ENCODE peak calls at places on chromosomes 7 and 10, in nine cellular contexts. C is IMR-90, O is fibroblast of the aortic adventitia, V is HCT116, Y is GM12878, E is brain microvascular endothelial cell, F is fibroblast of lung, R is kidney epithelial cell, G is AG04450. M is an unnamed sample.

GRCh38 chr7:105285118-105285874 is 103.4 kb downstream of the SRPK2 start:
- DNase-seq in O (no peak), F (no peak), Y (no peak), V (no peak), C (no peak), R (no peak), E (no peak), G (no peak), M (no peak)

GRCh38 chr10:119769886-119770285 is 44.0 kb downstream of the INPP5F start:
- DNase-seq in C (peak), V (no peak), E (peak), Y (no peak), G (no peak), R (no peak), F (peak), O (peak), M (no peak)

GRCh38 chr10:57338823-57339558 is 928.7 kb downstream of the IPMK start:
- DNase-seq in F (peak), G (no peak), V (no peak), E (peak), Y (peak), R (no peak), O (peak), C (peak), M (peak)

GRCh38 chr10:12785338-12785934 is 216.1 kb downstream of the CCDC3 start:
- DNase-seq in Y (no peak), E (no peak), R (no peak), V (no peak), O (no peak), F (no peak), G (no peak), C (no peak), M (no peak)

GRCh38 chr10:90986870-90987269 is 66.0 kb upstream of the ANKRD1 start:
- DNase-seq in G (no peak), O (no peak), F (no peak), E (no peak), V (no peak), C (no peak), R (no peak), Y (no peak), M (no peak)

GRCh38 chr7:136868496-136869005 is at the start of gene CHRM2:
- DNase-seq in R (no peak), O (peak), F (peak), G (peak), V (no peak), Y (no peak), E (no peak), C (peak), M (no peak)

GRCh38 chr7:48035301-48035966 is at the start of gene C7orf57:
- DNase-seq in E (peak), G (peak), R (peak), O (peak), V (peak), Y (no peak), F (peak), C (peak), M (peak)

GRCh38 chr7:35519971-35520809 is 174.7 kb downstream of the HERPUD2 start:
- DNase-seq in Y (peak), E (peak), R (peak), C (peak), F (peak), G (peak), V (peak), O (peak), M (no peak)

GRCh38 chr7:63008366-63008765 is 990.3 kb upstream of the ZNF722 start:
- DNase-seq in G (no peak), C (no peak), V (no peak), O (no peak), Y (no peak), E (no peak), R (no peak), F (no peak), M (no peak)

GRCh38 chr10:74766501-74766900 is 59.9 kb upstream of the KAT6B start:
- DNase-seq in E (no peak), C (no peak), G (no peak), F (peak), V (no peak), R (no peak), Y (no peak), O (no peak), M (no peak)

GRCh38 chr10:82591421-82591820 is 716.4 kb downstream of the NRG3 start:
- DNase-seq in R (no peak), C (no peak), E (no peak), O (no peak), F (no peak), Y (no peak), G (no peak), V (no peak), M (no peak)

GRCh38 chr7:111364413-111364812 is 197.9 kb downstream of the IMMP2L start:
- DNase-seq in V (no peak), C (peak), E (peak), R (no peak), G (peak), F (peak), Y (no peak), O (peak), M (no peak)

GRCh38 chr7:44240983-44241510 is 40.3 kb downstream of the YKT6 start:
- DNase-seq in R (peak), C (peak), Y (peak), E (peak), F (peak), V (peak), O (peak), G (peak), M (peak)

GRCh38 chr10:68099736-68100135 is 9.6 kb upstream of the MYPN start:
- DNase-seq in E (peak), V (no peak), F (peak), Y (no peak), C (peak), G (no peak), R (no peak), O (peak), M (no peak)

GRCh38 chr10:35606423-35606822 is 1.3 kb downstream of the GJD4 start:
- DNase-seq in G (no peak), E (no peak), O (peak), F (peak), R (no peak), C (peak), Y (no peak), V (no peak), M (no peak)

GRCh38 chr7:3153118-3153517 is 109.5 kb upstream of the CARD11 start:
- DNase-seq in R (no peak), E (no peak), O (no peak), C (no peak), V (no peak), F (no peak), G (no peak), Y (no peak), M (no peak)

GRCh38 chr10:80429521-80429966 is 21.2 kb downstream of the PRXL2A start:
- DNase-seq in G (no peak), R (no peak), C (no peak), V (peak), O (no peak), E (no peak), Y (no peak), F (no peak), M (no peak)

GRCh38 chr7:149310113-149310836 is 48.3 kb downstream of the ZNF783 start:
- DNase-seq in Y (peak), F (peak), E (peak), R (peak), V (peak), G (peak), O (peak), C (peak), M (peak)

GRCh38 chr7:112084506-112084905 is 121.7 kb downstream of the DOCK4 start:
- DNase-seq in E (peak), F (peak), Y (peak), C (peak), V (no peak), R (no peak), G (no peak), O (peak), M (peak)

GRCh38 chr10:112585960-112586359 is 138.9 kb downstream of the VTI1A start:
- DNase-seq in R (no peak), F (peak), C (no peak), G (no peak), O (peak), E (no peak), Y (no peak), V (no peak), M (no peak)

GRCh38 chr10:17023386-17024298 is 106.0 kb downstream of the CUBN start:
- DNase-seq in E (peak), G (peak), V (peak), R (peak), C (peak), F (peak), O (peak), Y (peak), M (peak)

GRCh38 chr7:2824678-2825461 is 19.2 kb downstream of the GNA12 start:
- DNase-seq in E (no peak), C (peak), Y (peak), R (no peak), V (no peak), F (peak), G (no peak), O (no peak), M (no peak)

GRCh38 chr10:96025566-96025965 is 17.8 kb upstream of the CCNJ start:
- DNase-seq in V (peak), O (no peak), Y (no peak), C (peak), F (no peak), R (no peak), G (no peak), E (peak), M (no peak)

GRCh38 chr7:100456561-100456957 is 7.5 kb downstream of the SPACDR start:
- DNase-seq in C (no peak), E (no peak), R (no peak), F (no peak), V (no peak), O (no peak), G (no peak), Y (no peak), M (no peak)
- TF ChIP-seq CTCF in C (peak), E (peak), R (peak), F (no peak), V (no peak), O (no peak), G (no peak), Y (no peak), M (no peak)

GRCh38 chr7:46363688-46364087 is 442.6 kb upstream of the IGFBP3 start:
- DNase-seq in V (no peak), O (no peak), G (no peak), E (no peak), C (no peak), F (no peak), Y (no peak), R (no peak), M (no peak)
- TF ChIP-seq CTCF in V (peak), O (peak), G (no peak), E (peak), C (no peak), F (peak), Y (no peak), R (no peak), M (no peak)

DNA sequence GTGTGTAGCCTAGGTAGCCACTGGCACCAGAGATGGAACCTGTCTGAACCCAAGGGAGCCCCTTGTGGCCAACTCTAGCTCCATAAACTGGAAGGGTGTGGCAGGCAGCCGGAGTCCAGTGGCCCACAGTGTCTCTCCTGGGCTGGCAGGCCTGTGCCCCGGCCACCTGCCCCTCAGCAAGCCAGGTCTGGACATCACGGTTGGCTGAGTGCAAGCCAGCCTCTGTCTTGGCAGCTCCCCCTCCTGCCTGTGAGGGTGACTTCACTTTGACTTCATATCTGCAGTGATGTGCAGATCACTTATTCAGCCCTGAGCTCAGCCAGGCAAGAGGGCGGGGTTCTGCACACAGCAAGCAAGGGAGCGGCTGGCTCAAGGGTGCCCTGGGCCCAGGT is 1.3 kb upstream of the RET start:
- DNase-seq in Y (no peak), V (peak), C (no peak), F (no peak), O (no peak), G (no peak), E (no peak), R (no peak), M (no peak)
- TF ChIP-seq CTCF in Y (no peak), V (peak), C (no peak), F (peak), O (no peak), G (no peak), E (peak), R (peak), M (no peak)

GRCh38 chr10:123408660-123409059 is 254.5 kb downstream of the BUB3 start:
- DNase-seq in C (no peak), E (no peak), Y (no peak), O (no peak), R (no peak), V (no peak), G (no peak), F (no peak), M (no peak)

GRCh38 chr10:123402656-123403055 is 248.5 kb downstream of the BUB3 start:
- DNase-seq in O (no peak), G (no peak), F (no peak), C (no peak), V (no peak), E (no peak), Y (peak), R (no peak), M (no peak)

GRCh38 chr10:123399276-123399839 is 245.2 kb downstream of the BUB3 start:
- DNase-seq in Y (no peak), V (no peak), C (no peak), R (no peak), F (no peak), O (no peak), E (no peak), G (no peak), M (no peak)

GRCh38 chr10:123402021-123402420 is 247.8 kb downstream of the BUB3 start:
- DNase-seq in C (no peak), O (no peak), E (no peak), F (no peak), V (no peak), G (no peak), R (no peak), Y (no peak), M (no peak)

GRCh38 chr10:123404357-123404756 is 250.2 kb downstream of the BUB3 start:
- DNase-seq in E (no peak), O (no peak), C (no peak), Y (no peak), R (no peak), V (no peak), F (no peak), G (no peak), M (no peak)
- TF ChIP-seq CTCF in E (no peak), O (no peak), C (no peak), Y (no peak), R (no peak), V (no peak), F (no peak), G (no peak), M (no peak)

DNA sequence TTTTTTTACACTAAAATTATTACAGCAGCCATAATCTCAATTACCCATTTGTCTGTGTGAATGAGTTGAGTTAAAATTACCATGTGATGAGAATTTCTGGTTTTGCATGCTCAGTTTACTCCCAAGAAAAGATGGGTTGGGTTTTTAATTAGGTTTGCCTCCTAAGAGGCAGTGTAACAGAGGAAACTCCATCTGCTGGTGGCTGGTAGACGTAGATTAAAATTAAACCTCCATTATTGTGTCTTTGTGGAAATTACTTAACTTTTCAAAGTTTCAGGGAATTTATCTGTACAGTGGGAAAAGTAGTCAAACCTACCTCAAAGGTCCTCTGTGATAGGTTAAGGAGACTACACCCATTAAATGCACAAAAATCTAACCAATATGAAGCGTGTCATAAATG is 954.2 kb downstream of the PCDH15 start:
- DNase-seq in Y (no peak), E (no peak), O (no peak), F (no peak), G (no peak), V (no peak), C (no peak), R (no peak), M (no peak)
- TF ChIP-seq CTCF in Y (no peak), E (peak), O (no peak), F (peak), G (peak), V (no peak), C (peak), R (peak), M (no peak)

GRCh38 chr7:25720427-25720826 is 431.6 kb upstream of the NFE2L3 start:
- DNase-seq in V (no peak), E (peak), R (no peak), C (peak), O (no peak), G (no peak), F (no peak), Y (no peak), M (no peak)
- TF ChIP-seq CTCF in V (peak), E (peak), R (peak), C (peak), O (peak), G (peak), F (peak), Y (peak), M (peak)

DNA sequence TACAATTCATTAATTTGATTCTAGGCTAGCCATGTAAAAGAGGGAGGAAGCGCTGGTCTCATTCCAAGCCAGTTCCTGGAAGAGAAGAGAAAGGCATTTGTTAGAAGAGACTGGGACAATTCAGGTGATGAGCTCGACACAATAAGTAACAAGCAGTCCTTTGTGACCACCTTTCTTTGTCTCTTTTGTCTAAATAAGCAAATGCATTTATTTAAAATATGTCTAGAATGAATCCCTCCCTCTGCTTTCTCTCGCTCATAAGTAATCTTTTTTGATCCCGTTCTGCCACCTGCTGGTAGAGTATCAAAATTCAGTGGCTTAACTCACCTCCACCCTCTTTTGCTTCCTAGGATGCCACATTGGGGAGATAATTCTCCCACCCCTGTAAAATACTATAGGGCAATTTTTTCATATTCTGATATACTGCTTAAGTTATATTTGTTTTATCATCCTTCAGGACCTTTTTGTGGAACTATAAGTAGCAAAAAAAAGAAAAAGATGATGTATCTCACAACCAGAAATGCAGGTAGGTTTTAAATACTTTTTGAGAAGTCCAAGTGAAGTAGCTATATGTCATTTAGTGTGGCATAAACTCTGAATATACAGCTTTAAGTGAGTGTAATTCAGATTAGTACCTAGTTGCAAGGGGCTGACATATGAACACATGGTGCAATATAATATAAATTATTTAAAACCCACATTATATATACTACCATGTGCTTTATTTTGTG is 91.5 kb downstream of the GSDME start:
- DNase-seq in F (peak), V (peak), C (peak), Y (peak), G (peak), E (peak), R (no peak), O (peak), M (no peak)
- TF ChIP-seq CTCF in F (peak), V (peak), C (peak), Y (peak), G (peak), E (peak), R (peak), O (peak), M (peak)

DNA sequence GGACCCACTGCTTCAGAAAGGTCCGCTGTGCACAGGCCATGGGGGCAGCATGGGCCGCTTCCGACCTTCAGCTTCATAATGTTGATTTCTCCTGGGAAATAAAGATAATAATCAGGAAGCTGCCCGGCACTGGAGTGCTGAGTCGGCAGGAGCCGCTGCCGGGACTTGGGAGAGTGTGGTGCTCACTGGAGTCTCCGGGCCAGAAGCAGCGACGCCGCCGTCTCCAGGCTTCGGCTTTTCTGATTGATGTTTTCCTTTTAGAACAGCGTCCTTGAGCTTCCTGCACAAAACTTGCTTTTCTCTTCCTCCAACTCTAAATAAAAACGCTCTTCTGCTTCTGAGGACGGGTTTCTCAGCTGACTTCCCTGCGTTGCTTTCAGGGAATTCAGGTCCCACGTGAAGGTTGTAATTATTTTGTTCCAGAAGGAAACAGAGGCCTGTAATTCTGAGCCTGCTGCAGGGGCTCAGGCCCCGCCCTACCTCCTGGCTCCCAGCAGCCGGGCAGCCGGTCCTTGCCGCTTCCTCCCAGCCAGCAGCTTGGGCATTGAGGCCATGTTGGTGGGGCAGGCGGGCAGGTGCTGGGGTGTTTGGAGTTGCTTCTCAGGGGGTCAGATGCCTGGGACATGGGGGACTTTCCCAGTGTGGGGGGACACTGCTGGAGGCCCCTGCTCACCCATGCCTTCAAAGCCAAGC is 14.7 kb downstream of the PWWP2B start:
- DNase-seq in C (peak), Y (no peak), V (no peak), R (no peak), G (no peak), O (no peak), F (peak), E (no peak), M (no peak)
- TF ChIP-seq CTCF in C (no peak), Y (no peak), V (no peak), R (no peak), G (peak), O (no peak), F (peak), E (peak), M (no peak)

GRCh38 chr7:18846765-18847215 is 270.6 kb downstream of the TWIST1 start:
- DNase-seq in R (no peak), O (peak), C (no peak), F (no peak), G (no peak), E (no peak), Y (no peak), V (no peak), M (no peak)

GRCh38 chr7:18844735-18845134 is 272.7 kb downstream of the TWIST1 start:
- DNase-seq in F (no peak), C (no peak), V (no peak), Y (no peak), E (no peak), R (no peak), G (no peak), O (no peak), M (no peak)

GRCh38 chr7:18843979-18844378 is 273.5 kb downstream of the TWIST1 start:
- DNase-seq in C (no peak), O (no peak), R (no peak), E (no peak), G (no peak), Y (no peak), F (no peak), V (no peak), M (no peak)

GRCh38 chr7:18845700-18846099 is 271.7 kb downstream of the TWIST1 start:
- DNase-seq in R (no peak), G (no peak), F (no peak), Y (no peak), C (no peak), V (no peak), E (no peak), O (no peak), M (no peak)

DNA sequence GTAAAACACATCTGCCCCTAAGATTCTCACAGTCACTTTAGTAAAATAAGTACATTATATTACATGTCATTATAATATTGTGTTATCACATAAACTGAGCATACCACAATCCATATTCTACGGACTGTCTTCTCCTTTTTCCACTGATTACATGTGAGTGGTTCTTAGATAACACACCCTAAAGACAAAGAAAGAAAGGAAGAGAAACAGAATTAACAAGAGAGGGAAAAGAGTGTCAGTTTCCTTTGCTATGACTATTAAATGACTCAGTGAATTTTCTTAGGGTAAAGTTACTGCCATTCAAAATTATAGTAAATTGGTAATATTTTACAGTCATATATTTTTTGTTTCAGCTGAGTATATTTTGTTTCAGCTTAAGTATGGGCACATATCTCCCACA is 268.3 kb downstream of the TWIST1 start:
- DNase-seq in O (no peak), C (no peak), V (no peak), R (no peak), Y (no peak), G (no peak), F (no peak), E (no peak), M (no peak)
- TF ChIP-seq CTCF in O (no peak), C (no peak), V (no peak), R (no peak), Y (no peak), G (no peak), F (no peak), E (no peak), M (no peak)

M was measured in AG04449.